ENCODE peak calls at places on chromosome 20, in ten cellular contexts. L is HCT116, I is neural progenitor cell, C is endodermal cell, Y is H1, S is H9, B is fibroblast of lung, V is GM23248, D is mammary epithelial cell, E is PC-3. G is an unnamed sample.

GRCh38 chr20:44231713-44232468 is 15.2 kb upstream of the GDAP1L1 start:
- DNase-seq in L (no peak), I (peak; percentile 25), C (peak; percentile 92), Y (no peak), S (peak; percentile 81), B (no peak), V (no peak), D (no peak), E (no peak), G (no peak)

GRCh38 chr20:55597526-55597925 is 407.8 kb downstream of the CBLN4 start:
- DNase-seq in L (no peak), I (no peak), C (no peak), Y (no peak), S (no peak), B (no peak), V (no peak), D (no peak), E (no peak), G (no peak)

GRCh38 chr20:51802170-51802745 is at the start of gene SALL4:
- DNase-seq in L (no peak), I (peak; percentile 97), C (peak; percentile 96), Y (peak; percentile 91), S (peak; percentile 96), B (peak; percentile 11), V (no peak), D (no peak), E (no peak), G (no peak)

GRCh38 chr20:18272451-18272850 is 15.9 kb upstream of the ZNF133 start:
- DNase-seq in L (no peak), I (no peak), C (no peak), Y (no peak), S (no peak), B (peak; percentile 10), V (peak; percentile 51), D (no peak), E (peak; percentile 19), G (no peak)

GRCh38 chr20:61886721-61887658 is 178.7 kb downstream of the TAF4 start:
- DNase-seq in L (peak; percentile 23), I (peak; percentile 66), C (peak; percentile 84), Y (no peak), S (peak; percentile 75), B (peak; percentile 46), V (peak; percentile 53), D (peak; percentile 14), E (peak; percentile 54), G (peak; percentile 77)

GRCh38 chr20:44433751-44434538 is 41.7 kb upstream of the TTPAL start:
- DNase-seq in L (no peak), I (no peak), C (no peak), Y (no peak), S (no peak), B (no peak), V (no peak), D (no peak), E (no peak), G (no peak)

GRCh38 chr20:34922654-34923381 is 32.8 kb downstream of the GSS start:
- DNase-seq in L (no peak), I (no peak), C (no peak), Y (no peak), S (no peak), B (peak; percentile 79), V (peak; percentile 89), D (peak; percentile 80), E (peak; percentile 95), G (no peak)

GRCh38 chr20:47544240-47544639 is 42.6 kb downstream of the NCOA3 start:
- DNase-seq in L (no peak), I (no peak), C (no peak), Y (no peak), S (no peak), B (no peak), V (peak; percentile 75), D (peak; percentile 36), E (peak; percentile 56), G (no peak)

GRCh38 chr20:17619351-17620093 is 49.6 kb downstream of the DSTN start:
- DNase-seq in L (no peak), I (no peak), C (peak; percentile 41), Y (no peak), S (peak; percentile 23), B (no peak), V (no peak), D (no peak), E (no peak), G (no peak)

GRCh38 chr20:37823276-37823980 is 79.5 kb upstream of the VSTM2L start:
- DNase-seq in L (no peak), I (peak; percentile 20), C (no peak), Y (no peak), S (no peak), B (no peak), V (peak; percentile 55), D (peak; percentile 52), E (no peak), G (no peak)

GRCh38 chr20:6178537-6178936 is 55.7 kb upstream of the FERMT1 start:
- DNase-seq in L (peak; percentile 22), I (peak; percentile 44), C (no peak), Y (no peak), S (no peak), B (peak; percentile 66), V (peak; percentile 47), D (peak; percentile 32), E (peak; percentile 72), G (no peak)

GRCh38 chr20:45372646-45373352 is 5.3 kb downstream of the TP53TG5 start:
- DNase-seq in L (no peak), I (peak; percentile 51), C (peak; percentile 81), Y (no peak), S (peak; percentile 68), B (no peak), V (peak; percentile 72), D (no peak), E (no peak), G (no peak)

DNA sequence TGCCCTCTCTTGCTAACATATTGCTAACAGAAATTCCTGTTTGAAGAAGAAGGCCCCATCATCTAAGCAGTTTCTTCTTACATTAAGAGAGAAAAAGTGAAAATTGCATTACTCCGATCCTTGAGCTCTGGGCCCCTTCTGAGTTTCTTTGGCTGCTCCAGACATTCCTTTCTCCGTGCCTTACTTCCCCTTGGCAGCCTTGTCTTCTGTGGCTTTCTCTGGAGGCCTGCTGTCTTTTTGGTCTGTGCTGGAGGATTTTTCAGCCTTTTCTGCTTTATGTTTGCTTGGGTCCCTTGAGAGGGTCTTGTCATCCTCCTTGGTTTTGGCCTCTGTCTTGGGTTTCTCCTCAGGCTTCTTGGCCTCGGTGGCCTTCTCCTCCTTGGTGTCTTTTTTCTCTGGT is 378.8 kb upstream of the CHD6 start:
- DNase-seq in L (no peak), I (no peak), C (no peak), Y (no peak), S (no peak), B (no peak), V (no peak), D (no peak), E (no peak), G (no peak)
- H3K4me1 ChIP-seq in L (no peaks in the 10 kb centered on the region), I (no peaks in the 10 kb centered on the region), C (no peaks in the 10 kb centered on the region), Y (no peaks in the 10 kb centered on the region), S (no peaks in the 10 kb centered on the region), B (no peaks in the 10 kb centered on the region), V (no peaks in the 10 kb centered on the region), D (no peaks in the 10 kb centered on the region), E (no peaks in the 10 kb centered on the region), G (no peaks in the 10 kb centered on the region)

GRCh38 chr20:19528286-19529030 is 229.6 kb upstream of the RIN2 start:
- DNase-seq in L (no peak), I (no peak), C (no peak), Y (no peak), S (no peak), B (no peak), V (no peak), D (no peak), E (no peak), G (no peak)
- H3K9ac ChIP-seq in L (no peak overlapping the region), I (no peak overlapping the region), C (no peak overlapping the region), Y (no peak overlapping the region), S (no peak overlapping the region), B (no peak overlapping the region), V (no peak overlapping the region), D (no peak overlapping the region), E (no peak overlapping the region), G (no peak overlapping the region)

DNA sequence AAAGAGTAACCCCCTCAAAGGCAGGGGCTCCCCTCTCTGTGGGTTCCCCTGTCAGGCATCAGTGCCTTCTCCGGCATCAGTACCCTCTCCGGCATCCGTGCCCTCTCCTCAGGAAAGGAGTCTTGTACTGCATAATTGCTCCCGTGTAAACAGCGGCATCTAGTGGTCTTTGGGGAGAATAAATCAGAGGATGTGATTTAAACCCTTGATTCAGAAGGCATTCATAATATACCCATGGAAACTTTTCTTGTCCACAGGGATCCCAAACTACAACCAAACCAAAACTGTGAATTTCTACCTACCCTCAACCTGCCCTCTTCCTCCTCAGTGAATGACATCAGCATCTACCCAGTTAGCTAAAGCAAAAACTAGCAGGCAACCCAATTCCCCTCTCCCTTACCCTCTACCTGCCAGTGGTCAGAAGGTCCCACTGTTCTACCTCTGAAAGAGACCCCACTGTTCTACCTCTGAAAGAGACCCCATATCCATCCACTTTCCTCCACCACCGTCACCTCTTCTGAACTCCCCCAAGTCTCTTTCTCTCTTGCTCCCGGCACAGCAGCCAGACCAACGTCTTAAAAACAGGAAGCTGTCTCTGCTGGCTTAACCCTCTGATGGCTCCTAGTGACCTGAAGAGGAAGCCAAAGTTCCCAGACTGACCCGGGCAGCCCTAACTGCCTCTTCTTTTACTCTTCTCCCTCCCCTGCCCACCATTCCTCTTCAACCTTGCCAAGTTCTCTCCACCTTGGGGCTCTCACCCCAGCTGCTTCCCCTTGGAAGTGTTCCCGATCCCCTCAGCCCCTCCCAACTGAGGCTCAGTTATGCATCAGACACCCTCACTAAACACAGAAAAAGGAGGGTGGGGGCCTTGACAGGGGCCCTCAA is 27.2 kb downstream of the UBE2V1 start:
- DNase-seq in L (peak; percentile 22), I (peak; percentile 85), C (peak; percentile 81), Y (no peak), S (peak; percentile 63), B (peak; percentile 73), V (peak; percentile 71), D (peak; percentile 42), E (peak; percentile 75), G (peak; percentile 29)
- H3K27ac ChIP-seq in L (peak overlapping the region; percentile 42), I (peak overlapping the region; percentile 54), C (no peak overlapping the region), Y (no peak overlapping the region), S (no peak overlapping the region), B (peak overlapping the region; percentile 62), V (peak overlapping the region; percentile 51), D (peak overlapping the region; percentile 71), E (peak overlapping the region; percentile 18), G (no peak overlapping the region)

DNA sequence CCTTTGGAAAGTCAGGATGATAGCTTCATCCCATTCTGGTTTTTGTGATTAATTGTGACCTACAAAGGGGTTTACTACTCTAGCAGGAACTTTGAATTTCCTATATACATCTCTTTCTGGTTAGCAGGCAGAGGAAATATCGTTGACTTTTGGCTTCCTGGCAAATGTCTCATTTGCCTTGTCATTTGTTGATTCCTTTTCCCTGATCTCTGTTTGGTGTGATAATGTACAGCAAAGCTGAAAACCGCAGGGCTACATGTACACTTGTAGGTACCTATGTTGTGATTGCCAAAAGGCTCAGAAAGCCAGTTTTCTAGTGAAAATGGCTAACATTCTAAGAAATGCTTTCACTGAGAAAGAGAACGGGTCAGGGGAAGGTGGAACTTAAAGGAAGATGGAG is 44.3 kb downstream of the TOP1 start:
- DNase-seq in L (no peak), I (no peak), C (no peak), Y (no peak), S (no peak), B (no peak), V (no peak), D (no peak), E (no peak), G (no peak)
- H3K4me1 ChIP-seq in L (peaks cover 52% of the 10 kb centered on the region), I (peaks cover 18% of the 10 kb centered on the region), C (peaks cover 4% of the 10 kb centered on the region), Y (no peaks in the 10 kb centered on the region), S (no peaks in the 10 kb centered on the region), B (peaks cover 30% of the 10 kb centered on the region), V (peaks cover 35% of the 10 kb centered on the region), D (peaks cover 29% of the 10 kb centered on the region), E (peaks cover 34% of the 10 kb centered on the region), G (no peaks in the 10 kb centered on the region)